ENCODE peak calls at places on chromosomes 4 and X, in seven cellular contexts. One of them, this sample, is unnamed.

GRCh38 chr4:155787113-155787710 is 28.4 kb downstream of the GUCY1B1 start:
- DNase-seq in HL-60: peak; percentile 19
- DNase-seq in sigmoid colon: no peak
- DNase-seq in SK-N-SH: peak; percentile 65
- DNase-seq in breast epithelium: no peak
- DNase-seq in suprapubic skin: no peak
- DNase-seq in upper lobe of left lung: no peak
- DNase-seq in this sample: peak; percentile 75

GRCh38 chr4:7430965-7431695 is 3.6 kb downstream of the PSAPL1 start:
- DNase-seq in HL-60: no peak
- DNase-seq in sigmoid colon: peak; percentile 62
- DNase-seq in SK-N-SH: no peak
- DNase-seq in breast epithelium: no peak
- DNase-seq in suprapubic skin: peak; percentile 47
- DNase-seq in upper lobe of left lung: no peak
- DNase-seq in this sample: no peak

GRCh38 chr4:3485011-3485881 is 22.1 kb downstream of the DOK7 start:
- DNase-seq in HL-60: no peak
- DNase-seq in sigmoid colon: no peak
- DNase-seq in SK-N-SH: no peak
- DNase-seq in breast epithelium: no peak
- DNase-seq in suprapubic skin: no peak
- DNase-seq in upper lobe of left lung: peak; percentile 83
- DNase-seq in this sample: no peak

GRCh38 chr4:28357985-28358384 is 1497.3 kb downstream of the STIM2 start:
- DNase-seq in HL-60: no peak
- DNase-seq in sigmoid colon: no peak
- DNase-seq in SK-N-SH: no peak
- DNase-seq in breast epithelium: no peak
- DNase-seq in suprapubic skin: no peak
- DNase-seq in upper lobe of left lung: no peak
- DNase-seq in this sample: no peak

GRCh38 chrX:48793935-48794334 is 7.5 kb downstream of the GATA1 start:
- DNase-seq in HL-60: no peak
- DNase-seq in sigmoid colon: no peak
- DNase-seq in SK-N-SH: no peak
- DNase-seq in breast epithelium: no peak
- DNase-seq in suprapubic skin: no peak
- DNase-seq in upper lobe of left lung: no peak
- DNase-seq in this sample: no peak

GRCh38 chr4:137614491-137614890 is 82.2 kb upstream of the PCDH18 start:
- DNase-seq in HL-60: no peak
- DNase-seq in sigmoid colon: no peak
- DNase-seq in SK-N-SH: no peak
- DNase-seq in breast epithelium: no peak
- DNase-seq in suprapubic skin: no peak
- DNase-seq in upper lobe of left lung: no peak
- DNase-seq in this sample: no peak

GRCh38 chrX:69229436-69229835 is 64.2 kb upstream of the PJA1 start:
- DNase-seq in HL-60: no peak
- DNase-seq in sigmoid colon: no peak
- DNase-seq in SK-N-SH: no peak
- DNase-seq in breast epithelium: no peak
- DNase-seq in suprapubic skin: no peak
- DNase-seq in upper lobe of left lung: no peak
- DNase-seq in this sample: no peak

GRCh38 chr4:73576366-73576765 is 43.9 kb downstream of the RASSF6 start:
- DNase-seq in HL-60: no peak
- DNase-seq in sigmoid colon: no peak
- DNase-seq in SK-N-SH: no peak
- DNase-seq in breast epithelium: no peak
- DNase-seq in suprapubic skin: no peak
- DNase-seq in upper lobe of left lung: no peak
- DNase-seq in this sample: no peak

GRCh38 chr4:23775694-23776093 is 114.2 kb downstream of the PPARGC1A start:
- DNase-seq in HL-60: no peak
- DNase-seq in sigmoid colon: no peak
- DNase-seq in SK-N-SH: no peak
- DNase-seq in breast epithelium: no peak
- DNase-seq in suprapubic skin: no peak
- DNase-seq in upper lobe of left lung: no peak
- DNase-seq in this sample: no peak

GRCh38 chr4:7429069-7429416 is 5.7 kb downstream of the PSAPL1 start:
- DNase-seq in HL-60: no peak
- DNase-seq in sigmoid colon: peak; percentile 35
- DNase-seq in SK-N-SH: peak; percentile 24
- DNase-seq in breast epithelium: no peak
- DNase-seq in suprapubic skin: peak; percentile 46
- DNase-seq in upper lobe of left lung: no peak
- DNase-seq in this sample: no peak

GRCh38 chr4:120870279-120870673 is 52.2 kb downstream of the PRDM5 start:
- DNase-seq in HL-60: no peak
- DNase-seq in sigmoid colon: no peak
- DNase-seq in SK-N-SH: peak; percentile 3
- DNase-seq in breast epithelium: no peak
- DNase-seq in suprapubic skin: no peak
- DNase-seq in upper lobe of left lung: no peak
- DNase-seq in this sample: no peak

GRCh38 chr4:4583606-4584005 is 41.8 kb upstream of the STX18 start:
- DNase-seq in HL-60: no peak
- DNase-seq in sigmoid colon: no peak
- DNase-seq in SK-N-SH: no peak
- DNase-seq in breast epithelium: no peak
- DNase-seq in suprapubic skin: no peak
- DNase-seq in upper lobe of left lung: no peak
- DNase-seq in this sample: no peak

GRCh38 chr4:142044271-142044670 is 407.9 kb downstream of the IL15 start:
- DNase-seq in HL-60: no peak
- DNase-seq in sigmoid colon: no peak
- DNase-seq in SK-N-SH: no peak
- DNase-seq in breast epithelium: no peak
- DNase-seq in suprapubic skin: no peak
- DNase-seq in upper lobe of left lung: no peak
- DNase-seq in this sample: no peak

GRCh38 chrX:16883487-16883804 is 13.3 kb upstream of the RBBP7 start:
- DNase-seq in HL-60: no peak
- DNase-seq in sigmoid colon: no peak
- DNase-seq in SK-N-SH: no peak
- DNase-seq in breast epithelium: no peak
- DNase-seq in suprapubic skin: no peak
- DNase-seq in upper lobe of left lung: no peak
- DNase-seq in this sample: no peak

GRCh38 chr4:22969314-22969896 is 276.7 kb downstream of the GBA3 start:
- DNase-seq in HL-60: no peak
- DNase-seq in sigmoid colon: no peak
- DNase-seq in SK-N-SH: no peak
- DNase-seq in breast epithelium: no peak
- DNase-seq in suprapubic skin: no peak
- DNase-seq in upper lobe of left lung: no peak
- DNase-seq in this sample: no peak

GRCh38 chrX:73401591-73402266 is 45.1 kb upstream of the CDX4 start:
- DNase-seq in HL-60: no peak
- DNase-seq in sigmoid colon: no peak
- DNase-seq in SK-N-SH: no peak
- DNase-seq in breast epithelium: no peak
- DNase-seq in suprapubic skin: no peak
- DNase-seq in upper lobe of left lung: no peak
- DNase-seq in this sample: no peak

GRCh38 chr4:4913147-4913561 is 53.7 kb downstream of the MSX1 start:
- DNase-seq in HL-60: no peak
- DNase-seq in sigmoid colon: no peak
- DNase-seq in SK-N-SH: no peak
- DNase-seq in breast epithelium: no peak
- DNase-seq in suprapubic skin: no peak
- DNase-seq in upper lobe of left lung: no peak
- DNase-seq in this sample: no peak

GRCh38 chrX:31337332-31337731 is 265.5 kb upstream of the FTHL17 start:
- DNase-seq in HL-60: no peak
- DNase-seq in sigmoid colon: no peak
- DNase-seq in SK-N-SH: no peak
- DNase-seq in breast epithelium: no peak
- DNase-seq in suprapubic skin: no peak
- DNase-seq in upper lobe of left lung: no peak
- DNase-seq in this sample: no peak

GRCh38 chrX:31334997-31335396 is 263.2 kb upstream of the FTHL17 start:
- DNase-seq in HL-60: no peak
- DNase-seq in sigmoid colon: no peak
- DNase-seq in SK-N-SH: no peak
- DNase-seq in breast epithelium: no peak
- DNase-seq in suprapubic skin: no peak
- DNase-seq in upper lobe of left lung: no peak
- DNase-seq in this sample: no peak

GRCh38 chrX:31336419-31336818 is 264.6 kb upstream of the FTHL17 start:
- DNase-seq in HL-60: no peak
- DNase-seq in sigmoid colon: no peak
- DNase-seq in SK-N-SH: no peak
- DNase-seq in breast epithelium: no peak
- DNase-seq in suprapubic skin: no peak
- DNase-seq in upper lobe of left lung: no peak
- DNase-seq in this sample: no peak

GRCh38 chrX:31340587-31340986 is 268.7 kb upstream of the FTHL17 start:
- DNase-seq in HL-60: no peak
- DNase-seq in sigmoid colon: no peak
- DNase-seq in SK-N-SH: no peak
- DNase-seq in breast epithelium: no peak
- DNase-seq in suprapubic skin: no peak
- DNase-seq in upper lobe of left lung: no peak
- DNase-seq in this sample: no peak
- TF ChIP-seq POLR2AphosphoS5 in HL-60: no peak
- TF ChIP-seq POLR2AphosphoS5 in sigmoid colon: peak; percentile 59
- TF ChIP-seq POLR2AphosphoS5 in SK-N-SH: no peak
- TF ChIP-seq POLR2AphosphoS5 in breast epithelium: no peak
- TF ChIP-seq POLR2AphosphoS5 in suprapubic skin: no peak
- TF ChIP-seq POLR2AphosphoS5 in upper lobe of left lung: no peak
- TF ChIP-seq POLR2AphosphoS5 in this sample: no peak

DNA sequence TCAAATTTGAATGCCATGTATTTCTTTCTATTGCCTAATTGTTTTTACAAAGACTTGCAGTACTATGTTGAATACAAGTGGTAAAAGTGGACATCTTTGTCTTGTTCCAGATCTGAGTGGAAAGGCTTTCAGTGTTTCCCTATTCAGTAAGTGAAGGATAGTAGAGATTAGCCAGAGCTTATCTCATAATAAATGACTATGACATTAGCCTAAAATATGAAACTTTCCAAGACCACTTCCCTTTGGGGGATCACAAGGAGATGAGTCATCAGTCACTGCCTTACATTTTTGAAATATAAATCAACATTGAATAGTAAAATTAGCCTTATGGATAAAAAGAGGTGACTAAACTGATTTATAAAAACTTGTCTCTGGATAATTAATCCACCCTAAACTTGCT is 554.1 kb upstream of the MAGEB2 start:
- DNase-seq in HL-60: no peak
- DNase-seq in sigmoid colon: no peak
- DNase-seq in SK-N-SH: no peak
- DNase-seq in breast epithelium: no peak
- DNase-seq in suprapubic skin: no peak
- DNase-seq in upper lobe of left lung: no peak
- DNase-seq in this sample: peak; percentile 73
- TF ChIP-seq POLR2AphosphoS5 in HL-60: no peak
- TF ChIP-seq POLR2AphosphoS5 in sigmoid colon: no peak
- TF ChIP-seq POLR2AphosphoS5 in SK-N-SH: peak; percentile 69
- TF ChIP-seq POLR2AphosphoS5 in breast epithelium: no peak
- TF ChIP-seq POLR2AphosphoS5 in suprapubic skin: no peak
- TF ChIP-seq POLR2AphosphoS5 in upper lobe of left lung: no peak
- TF ChIP-seq POLR2AphosphoS5 in this sample: no peak

GRCh38 chrX:57366430-57366829 is 79.9 kb downstream of the FAAH2 start:
- DNase-seq in HL-60: no peak
- DNase-seq in sigmoid colon: no peak
- DNase-seq in SK-N-SH: no peak
- DNase-seq in breast epithelium: no peak
- DNase-seq in suprapubic skin: no peak
- DNase-seq in upper lobe of left lung: no peak
- DNase-seq in this sample: no peak
- TF ChIP-seq POLR2AphosphoS5 in HL-60: no peak
- TF ChIP-seq POLR2AphosphoS5 in sigmoid colon: no peak
- TF ChIP-seq POLR2AphosphoS5 in SK-N-SH: no peak
- TF ChIP-seq POLR2AphosphoS5 in breast epithelium: no peak
- TF ChIP-seq POLR2AphosphoS5 in suprapubic skin: no peak
- TF ChIP-seq POLR2AphosphoS5 in upper lobe of left lung: no peak
- TF ChIP-seq POLR2AphosphoS5 in this sample: no peak

GRCh38 chr4:152480356-152480755 is 55.5 kb downstream of the FBXW7 start:
- DNase-seq in HL-60: no peak
- DNase-seq in sigmoid colon: no peak
- DNase-seq in SK-N-SH: no peak
- DNase-seq in breast epithelium: no peak
- DNase-seq in suprapubic skin: no peak
- DNase-seq in upper lobe of left lung: no peak
- DNase-seq in this sample: no peak

GRCh38 chr4:152476796-152477195 is 59.1 kb downstream of the FBXW7 start:
- DNase-seq in HL-60: peak; percentile 52
- DNase-seq in sigmoid colon: no peak
- DNase-seq in SK-N-SH: no peak
- DNase-seq in breast epithelium: no peak
- DNase-seq in suprapubic skin: no peak
- DNase-seq in upper lobe of left lung: no peak
- DNase-seq in this sample: no peak

GRCh38 chr4:152479428-152480026 is 56.4 kb downstream of the FBXW7 start:
- DNase-seq in HL-60: no peak
- DNase-seq in sigmoid colon: no peak
- DNase-seq in SK-N-SH: no peak
- DNase-seq in breast epithelium: no peak
- DNase-seq in suprapubic skin: no peak
- DNase-seq in upper lobe of left lung: no peak
- DNase-seq in this sample: peak; percentile 37

GRCh38 chr4:152480901-152481300 is 55.0 kb downstream of the FBXW7 start:
- DNase-seq in HL-60: no peak
- DNase-seq in sigmoid colon: no peak
- DNase-seq in SK-N-SH: no peak
- DNase-seq in breast epithelium: no peak
- DNase-seq in suprapubic skin: no peak
- DNase-seq in upper lobe of left lung: no peak
- DNase-seq in this sample: no peak

GRCh38 chr4:152478456-152479237 is 57.2 kb downstream of the FBXW7 start:
- DNase-seq in HL-60: no peak
- DNase-seq in sigmoid colon: no peak
- DNase-seq in SK-N-SH: peak; percentile 30
- DNase-seq in breast epithelium: no peak
- DNase-seq in suprapubic skin: no peak
- DNase-seq in upper lobe of left lung: no peak
- DNase-seq in this sample: no peak
- TF ChIP-seq POLR2AphosphoS5 in HL-60: no peak
- TF ChIP-seq POLR2AphosphoS5 in sigmoid colon: no peak
- TF ChIP-seq POLR2AphosphoS5 in SK-N-SH: no peak
- TF ChIP-seq POLR2AphosphoS5 in breast epithelium: no peak
- TF ChIP-seq POLR2AphosphoS5 in suprapubic skin: no peak
- TF ChIP-seq POLR2AphosphoS5 in upper lobe of left lung: no peak
- TF ChIP-seq POLR2AphosphoS5 in this sample: no peak

DNA sequence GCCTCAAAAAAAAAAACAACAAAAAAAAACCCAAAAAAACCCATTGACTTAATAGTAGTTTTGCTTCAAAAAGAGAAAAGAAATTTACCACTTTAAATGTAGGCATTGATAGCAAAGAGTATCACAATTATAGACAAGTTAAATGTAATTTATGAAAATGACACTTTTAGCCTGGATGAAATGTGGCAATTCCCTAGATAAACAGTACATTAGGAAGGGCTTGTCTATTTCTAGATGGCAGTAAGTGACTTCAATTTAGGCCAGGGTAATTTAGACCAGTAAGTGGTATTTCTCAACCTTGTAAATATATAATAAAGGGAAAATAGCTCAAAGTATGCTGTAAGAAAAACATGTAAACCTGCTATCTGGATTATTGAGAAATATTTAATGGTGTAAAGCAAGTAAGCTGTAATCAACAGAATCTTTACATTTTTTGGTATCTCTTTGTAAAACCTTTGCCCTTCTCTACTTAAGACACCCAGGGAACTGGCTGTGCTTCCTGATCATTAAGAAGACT is 103.7 kb upstream of the RAPGEF2 start:
- DNase-seq in HL-60: no peak
- DNase-seq in sigmoid colon: no peak
- DNase-seq in SK-N-SH: no peak
- DNase-seq in breast epithelium: no peak
- DNase-seq in suprapubic skin: no peak
- DNase-seq in upper lobe of left lung: no peak
- DNase-seq in this sample: no peak
- TF ChIP-seq POLR2AphosphoS5 in HL-60: no peak
- TF ChIP-seq POLR2AphosphoS5 in sigmoid colon: no peak
- TF ChIP-seq POLR2AphosphoS5 in SK-N-SH: no peak
- TF ChIP-seq POLR2AphosphoS5 in breast epithelium: no peak
- TF ChIP-seq POLR2AphosphoS5 in suprapubic skin: no peak
- TF ChIP-seq POLR2AphosphoS5 in upper lobe of left lung: no peak
- TF ChIP-seq POLR2AphosphoS5 in this sample: no peak